ENCODE peak calls at places on chromosomes 7 and 10, in nine cellular contexts. P is gastrocnemius medialis, Q is testis, S is IMR-90, T is tibial nerve, Z is right lobe of liver, E is ovary, V is breast epithelium, N is suprapubic skin. C is an unnamed sample. For H3K4me1, the result is how much of the 10 kb centered on the place peaks cover.

GRCh38 chr10:107546239-107546638 is 381.7 kb upstream of the SORCS1 start:
- DNase-seq in P (no peak), Q (no peak), S (peak), T (no peak), Z (no peak), E (no peak), V (no peak), N (no peak), C (no peak)

GRCh38 chr7:136114966-136115762 is 138.0 kb upstream of the MTPN start:
- DNase-seq in P (no peak), Q (peak), S (peak), T (no peak), Z (peak), E (no peak), V (no peak), N (no peak), C (peak)

GRCh38 chr7:113128028-113128427 is 9.7 kb upstream of the SMIM30 start:
- DNase-seq in P (no peak), Q (no peak), S (peak), T (no peak), Z (no peak), E (no peak), V (no peak), N (no peak), C (no peak)

GRCh38 chr7:75642810-75643486 is 95.8 kb downstream of the HIP1 start:
- DNase-seq in P (no peak), Q (peak), S (peak), T (peak), Z (peak), E (no peak), V (no peak), N (no peak), C (peak)

GRCh38 chr10:77274046-77274795 is 363.4 kb downstream of the KCNMA1 start:
- DNase-seq in P (no peak), Q (no peak), S (peak), T (no peak), Z (no peak), E (no peak), V (no peak), N (no peak), C (no peak)

GRCh38 chr7:131889572-131890150 is 333.2 kb upstream of the PODXL start:
- DNase-seq in P (no peak), Q (no peak), S (no peak), T (no peak), Z (no peak), E (no peak), V (no peak), N (no peak), C (no peak)

GRCh38 chr7:139749545-139749944 is 28.3 kb downstream of the HIPK2 start:
- DNase-seq in P (peak), Q (no peak), S (no peak), T (no peak), Z (no peak), E (no peak), V (no peak), N (no peak), C (no peak)

GRCh38 chr7:7921830-7922229 is 46.8 kb upstream of the GLCCI1 start:
- DNase-seq in P (no peak), Q (no peak), S (no peak), T (no peak), Z (no peak), E (no peak), V (no peak), N (no peak), C (no peak)

GRCh38 chr10:46553238-46554049 is 3.0 kb downstream of the GPRIN2 start:
- DNase-seq in P (no peak), Q (peak), S (no peak), T (peak), Z (peak), E (peak), V (peak), N (peak), C (no peak)

GRCh38 chr10:78331391-78331922 is 297.8 kb downstream of the RPS24 start:
- DNase-seq in P (no peak), Q (no peak), S (peak), T (no peak), Z (no peak), E (peak), V (no peak), N (no peak), C (no peak)

GRCh38 chr7:133572853-133573252 is 320.0 kb downstream of the EXOC4 start:
- DNase-seq in P (no peak), Q (no peak), S (peak), T (no peak), Z (no peak), E (no peak), V (no peak), N (no peak), C (no peak)

GRCh38 chr7:138871065-138871464 is 73.1 kb upstream of the ATP6V0A4 start:
- DNase-seq in P (no peak), Q (no peak), S (no peak), T (no peak), Z (no peak), E (no peak), V (no peak), N (no peak), C (no peak)

GRCh38 chr10:28359334-28359733 is 56.5 kb upstream of the MPP7 start:
- DNase-seq in P (no peak), Q (no peak), S (no peak), T (no peak), Z (no peak), E (no peak), V (no peak), N (no peak), C (no peak)

GRCh38 chr7:93819699-93820098 is 70.9 kb downstream of the TFPI2 start:
- DNase-seq in P (no peak), Q (no peak), S (no peak), T (no peak), Z (no peak), E (no peak), V (no peak), N (no peak), C (no peak)

GRCh38 chr10:5423774-5424173 is 11.4 kb downstream of the NET1 start:
- DNase-seq in P (no peak), Q (no peak), S (no peak), T (no peak), Z (no peak), E (no peak), V (no peak), N (no peak), C (no peak)

GRCh38 chr10:129900825-129901224 is 63.2 kb downstream of the EBF3 start:
- DNase-seq in P (no peak), Q (no peak), S (no peak), T (no peak), Z (no peak), E (no peak), V (no peak), N (no peak), C (no peak)

DNA sequence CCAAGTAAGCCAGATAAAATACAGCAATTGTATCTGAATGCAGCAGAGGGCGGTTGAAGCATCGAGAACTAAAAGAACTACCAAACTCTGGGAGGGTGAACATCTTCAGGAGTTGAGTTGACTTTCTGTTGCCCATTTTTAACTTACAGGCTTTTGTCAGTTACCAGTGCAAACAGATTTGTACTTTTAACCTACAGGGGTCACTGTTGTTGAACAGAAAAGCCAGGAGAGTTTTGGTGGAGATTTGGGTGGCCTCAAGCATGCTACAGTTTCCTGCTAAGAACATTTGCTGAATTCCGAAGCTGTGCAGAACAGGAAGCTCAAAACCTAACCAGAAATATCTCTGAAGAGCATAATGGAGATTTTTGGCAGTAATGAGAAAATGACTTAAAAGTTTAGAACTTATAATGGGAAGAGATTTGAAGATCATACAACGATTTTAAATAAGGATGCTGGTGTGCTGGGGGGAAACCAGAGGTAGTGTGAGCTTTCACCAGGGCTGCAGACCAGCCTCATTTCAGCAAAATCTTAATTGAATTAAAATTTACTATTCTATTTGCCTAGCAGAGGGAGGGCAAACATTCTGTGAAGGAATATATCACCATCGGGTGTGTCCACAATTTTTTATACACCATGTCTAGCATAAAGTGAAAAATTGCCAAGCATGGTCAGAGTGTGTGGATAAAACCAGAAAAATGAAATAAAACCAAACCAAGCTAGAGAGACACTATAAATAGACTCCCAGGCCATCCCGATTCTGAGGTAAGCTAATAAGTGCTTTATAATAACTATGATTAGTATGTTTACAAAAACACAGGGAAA is 208.6 kb upstream of the CCDC6 start:
- DNase-seq in P (no peak), Q (no peak), S (peak), T (peak), Z (no peak), E (no peak), V (no peak), N (no peak), C (no peak)
- H3K27ac ChIP-seq in P (no peak), Q (no peak), S (no peak), T (peak), Z (no peak), E (no peak), V (no peak), N (no peak), C (no peak)

GRCh38 chr7:107890962-107891618 is at the start of gene DLD:
- DNase-seq in P (peak), Q (peak), S (peak), T (peak), Z (peak), E (peak), V (peak), N (peak), C (peak)
- TF ChIP-seq POLR2A in P (peak), Q (peak), S (peak), T (peak), Z (peak), E (peak), V (peak), N (peak), C (peak)

GRCh38 chr10:11876805-11877395 is 53.7 kb downstream of the PROSER2 start:
- DNase-seq in P (no peak), Q (no peak), S (no peak), T (no peak), Z (no peak), E (no peak), V (no peak), N (no peak), C (no peak)

GRCh38 chr10:11877506-11877905 is 54.4 kb downstream of the PROSER2 start:
- DNase-seq in P (no peak), Q (no peak), S (no peak), T (no peak), Z (no peak), E (no peak), V (peak), N (no peak), C (no peak)

GRCh38 chr10:11880169-11881027 is 57.2 kb downstream of the PROSER2 start:
- DNase-seq in P (no peak), Q (no peak), S (no peak), T (no peak), Z (no peak), E (no peak), V (peak), N (no peak), C (no peak)

GRCh38 chr10:11879387-11880168 is 56.4 kb downstream of the PROSER2 start:
- DNase-seq in P (no peak), Q (no peak), S (no peak), T (no peak), Z (no peak), E (no peak), V (peak), N (no peak), C (no peak)

GRCh38 chr10:11878776-11879175 is 55.6 kb downstream of the PROSER2 start:
- DNase-seq in P (no peak), Q (no peak), S (no peak), T (no peak), Z (no peak), E (no peak), V (no peak), N (no peak), C (no peak)
- H3K4me1 ChIP-seq in P (under half), Q (under half), S (under half), T (under half), Z (under half), E (under half), V (under half), N (under half), C (under half)

DNA sequence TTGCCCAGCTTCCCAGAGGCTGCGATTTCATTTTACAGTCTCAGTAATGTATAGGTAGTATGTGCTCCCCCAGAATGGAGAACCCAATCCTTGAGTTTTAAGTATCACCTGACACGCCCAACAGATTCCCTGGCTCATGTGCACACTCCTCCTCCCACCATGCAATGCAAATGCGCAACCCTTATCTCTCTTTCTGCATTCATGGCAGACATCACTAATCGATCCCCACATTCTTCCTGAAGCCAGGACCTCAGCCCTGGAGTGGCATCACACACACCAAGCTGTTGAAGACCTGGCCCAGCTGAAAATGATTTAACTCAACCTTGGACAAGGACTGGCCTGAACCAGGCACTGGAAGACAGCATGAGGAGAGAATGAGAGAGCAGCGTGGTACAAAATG is 68.4 kb downstream of the ZRANB1 start:
- DNase-seq in P (no peak), Q (no peak), S (no peak), T (no peak), Z (no peak), E (no peak), V (no peak), N (no peak), C (no peak)
- H3K27ac ChIP-seq in P (peak), Q (peak), S (no peak), T (no peak), Z (no peak), E (no peak), V (no peak), N (no peak), C (peak)

DNA sequence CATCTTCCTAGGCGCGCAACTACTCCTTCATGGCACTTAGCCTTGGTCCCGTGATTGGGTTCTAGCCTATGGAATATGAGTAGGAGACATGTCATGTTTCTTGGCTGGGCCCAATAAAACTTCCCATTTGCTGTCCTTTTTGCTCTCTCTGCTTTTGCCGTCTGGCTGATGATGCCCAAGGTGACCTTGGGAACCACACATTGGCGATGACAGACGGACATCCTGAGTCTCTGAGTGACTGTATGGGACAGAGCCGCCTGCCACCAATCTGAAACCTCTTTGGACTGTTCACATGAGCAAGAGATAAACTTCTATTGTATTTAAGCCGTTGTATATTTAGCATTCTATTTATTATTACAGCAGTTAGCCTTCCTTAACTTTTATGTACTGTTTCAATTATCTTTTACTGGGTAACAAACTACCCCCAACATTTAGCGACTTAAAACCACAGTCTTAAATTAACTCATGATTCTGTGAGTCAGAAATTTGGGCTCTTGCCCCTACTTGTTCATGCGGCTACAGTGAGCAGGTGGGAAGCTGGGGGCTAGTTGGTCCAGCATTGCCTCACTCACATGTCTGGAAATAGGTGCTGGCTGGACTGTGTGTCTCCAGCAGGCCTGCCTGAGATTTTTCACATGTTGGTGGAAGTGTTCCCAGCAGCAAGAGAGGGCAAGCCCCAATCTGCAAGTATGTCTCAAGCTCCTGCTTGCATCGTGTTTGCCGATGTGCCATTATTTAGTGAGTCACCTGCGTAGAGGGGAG is 71.7 kb downstream of the NOD1 start:
- DNase-seq in P (peak), Q (no peak), S (no peak), T (no peak), Z (no peak), E (no peak), V (no peak), N (no peak), C (no peak)
- TF ChIP-seq POLR2A in P (no peak), Q (no peak), S (no peak), T (no peak), Z (no peak), E (no peak), V (no peak), N (no peak), C (no peak)

C was measured in adrenal gland.